ENCODE peak calls at places on chromosomes 11 and 22, in eight cellular contexts. One of them, this sample, is unnamed.

GRCh38 chr22:39254789-39255298 is 10.1 kb upstream of the PDGFB start:
- DNase-seq in body of pancreas: no peak
- DNase-seq in mesenteric fat pad: no peak
- DNase-seq in HFF-Myc: no peak
- DNase-seq in NCI-H526 treated with DMSO at 0.1 percent for 48 hours: no peak
- DNase-seq in HT-29: no peak
- DNase-seq in COR-L47: no peak
- DNase-seq in B cell: no peak
- DNase-seq in this sample: no peak

GRCh38 chr11:62933285-62933684 is 12.1 kb upstream of the CHRM1 start:
- DNase-seq in body of pancreas: no peak
- DNase-seq in HFF-Myc: no peak
- DNase-seq in mesenteric fat pad: no peak
- DNase-seq in B cell: no peak
- DNase-seq in COR-L47: no peak
- DNase-seq in HT-29: no peak
- DNase-seq in NCI-H526 treated with DMSO at 0.1 percent for 48 hours: no peak
- DNase-seq in this sample: no peak

GRCh38 chr11:93169950-93170561 is 27.7 kb downstream of the SLC36A4 start:
- DNase-seq in mesenteric fat pad: no peak
- DNase-seq in HT-29: peak
- DNase-seq in COR-L47: peak
- DNase-seq in body of pancreas: no peak
- DNase-seq in HFF-Myc: peak
- DNase-seq in B cell: no peak
- DNase-seq in NCI-H526 treated with DMSO at 0.1 percent for 48 hours: no peak
- DNase-seq in this sample: peak

GRCh38 chr11:19474954-19475811 is 234.4 kb upstream of the E2F8 start:
- DNase-seq in NCI-H526 treated with DMSO at 0.1 percent for 48 hours: peak
- DNase-seq in body of pancreas: no peak
- DNase-seq in HT-29: no peak
- DNase-seq in HFF-Myc: no peak
- DNase-seq in mesenteric fat pad: no peak
- DNase-seq in B cell: no peak
- DNase-seq in COR-L47: peak
- DNase-seq in this sample: no peak

GRCh38 chr11:119875841-119876600 is 147.0 kb upstream of the NECTIN1 start:
- DNase-seq in HFF-Myc: no peak
- DNase-seq in body of pancreas: no peak
- DNase-seq in NCI-H526 treated with DMSO at 0.1 percent for 48 hours: no peak
- DNase-seq in HT-29: no peak
- DNase-seq in mesenteric fat pad: no peak
- DNase-seq in B cell: no peak
- DNase-seq in COR-L47: no peak
- DNase-seq in this sample: no peak

GRCh38 chr11:129315781-129316579 is 59.7 kb upstream of the BARX2 start:
- DNase-seq in B cell: no peak
- DNase-seq in body of pancreas: peak
- DNase-seq in NCI-H526 treated with DMSO at 0.1 percent for 48 hours: peak
- DNase-seq in HT-29: peak
- DNase-seq in HFF-Myc: no peak
- DNase-seq in COR-L47: peak
- DNase-seq in mesenteric fat pad: no peak
- DNase-seq in this sample: no peak

GRCh38 chr11:69373251-69373635 is 79.3 kb downstream of the MYEOV start:
- DNase-seq in HFF-Myc: no peak
- DNase-seq in mesenteric fat pad: peak
- DNase-seq in COR-L47: no peak
- DNase-seq in HT-29: no peak
- DNase-seq in body of pancreas: no peak
- DNase-seq in B cell: no peak
- DNase-seq in NCI-H526 treated with DMSO at 0.1 percent for 48 hours: no peak
- DNase-seq in this sample: no peak

GRCh38 chr22:27603823-27604190 is 197.7 kb downstream of the MN1 start:
- DNase-seq in body of pancreas: peak
- DNase-seq in COR-L47: no peak
- DNase-seq in mesenteric fat pad: no peak
- DNase-seq in HFF-Myc: no peak
- DNase-seq in B cell: no peak
- DNase-seq in NCI-H526 treated with DMSO at 0.1 percent for 48 hours: no peak
- DNase-seq in HT-29: no peak
- DNase-seq in this sample: no peak

GRCh38 chr11:27514558-27514957 is 8.0 kb upstream of the LIN7C start:
- DNase-seq in B cell: no peak
- DNase-seq in COR-L47: no peak
- DNase-seq in body of pancreas: no peak
- DNase-seq in HFF-Myc: no peak
- DNase-seq in HT-29: no peak
- DNase-seq in mesenteric fat pad: no peak
- DNase-seq in NCI-H526 treated with DMSO at 0.1 percent for 48 hours: no peak
- DNase-seq in this sample: no peak

GRCh38 chr11:66291303-66291705 is 390 bp upstream of the TMEM151A start:
- DNase-seq in NCI-H526 treated with DMSO at 0.1 percent for 48 hours: no peak
- DNase-seq in mesenteric fat pad: no peak
- DNase-seq in body of pancreas: no peak
- DNase-seq in B cell: no peak
- DNase-seq in HT-29: no peak
- DNase-seq in COR-L47: no peak
- DNase-seq in HFF-Myc: no peak
- DNase-seq in this sample: no peak

GRCh38 chr11:32379714-32380113 is 55.6 kb downstream of the WT1 start:
- DNase-seq in HFF-Myc: no peak
- DNase-seq in NCI-H526 treated with DMSO at 0.1 percent for 48 hours: no peak
- DNase-seq in COR-L47: no peak
- DNase-seq in mesenteric fat pad: no peak
- DNase-seq in HT-29: no peak
- DNase-seq in B cell: no peak
- DNase-seq in body of pancreas: no peak
- DNase-seq in this sample: no peak

GRCh38 chr11:75650167-75650723 is 18.6 kb downstream of the MAP6 start:
- DNase-seq in HFF-Myc: no peak
- DNase-seq in HT-29: no peak
- DNase-seq in body of pancreas: no peak
- DNase-seq in NCI-H526 treated with DMSO at 0.1 percent for 48 hours: no peak
- DNase-seq in B cell: no peak
- DNase-seq in mesenteric fat pad: no peak
- DNase-seq in COR-L47: no peak
- DNase-seq in this sample: no peak

GRCh38 chr11:84524422-84525051 is 1102.6 kb downstream of the DLG2 start:
- DNase-seq in NCI-H526 treated with DMSO at 0.1 percent for 48 hours: peak
- DNase-seq in COR-L47: no peak
- DNase-seq in mesenteric fat pad: no peak
- DNase-seq in HFF-Myc: no peak
- DNase-seq in HT-29: peak
- DNase-seq in body of pancreas: no peak
- DNase-seq in B cell: peak
- DNase-seq in this sample: no peak

GRCh38 chr11:130513132-130513531 is 64.7 kb downstream of the ADAMTS15 start:
- DNase-seq in B cell: no peak
- DNase-seq in HT-29: no peak
- DNase-seq in HFF-Myc: no peak
- DNase-seq in COR-L47: no peak
- DNase-seq in body of pancreas: no peak
- DNase-seq in mesenteric fat pad: no peak
- DNase-seq in NCI-H526 treated with DMSO at 0.1 percent for 48 hours: no peak
- DNase-seq in this sample: peak

GRCh38 chr11:14645985-14646900 is 2.6 kb downstream of the PDE3B start:
- DNase-seq in mesenteric fat pad: no peak
- DNase-seq in HFF-Myc: no peak
- DNase-seq in B cell: no peak
- DNase-seq in body of pancreas: no peak
- DNase-seq in HT-29: peak
- DNase-seq in NCI-H526 treated with DMSO at 0.1 percent for 48 hours: no peak
- DNase-seq in COR-L47: no peak
- DNase-seq in this sample: no peak

GRCh38 chr11:128888034-128888985 is 2.8 kb upstream of the KCNJ5 start:
- DNase-seq in COR-L47: no peak
- DNase-seq in body of pancreas: peak
- DNase-seq in HT-29: no peak
- DNase-seq in NCI-H526 treated with DMSO at 0.1 percent for 48 hours: peak
- DNase-seq in HFF-Myc: no peak
- DNase-seq in B cell: no peak
- DNase-seq in mesenteric fat pad: peak
- DNase-seq in this sample: no peak

GRCh38 chr11:66032962-66033735 is 6.9 kb upstream of the CATSPER1 start:
- DNase-seq in mesenteric fat pad: no peak
- DNase-seq in B cell: no peak
- DNase-seq in HT-29: no peak
- DNase-seq in COR-L47: no peak
- DNase-seq in NCI-H526 treated with DMSO at 0.1 percent for 48 hours: no peak
- DNase-seq in body of pancreas: no peak
- DNase-seq in HFF-Myc: no peak
- DNase-seq in this sample: no peak

GRCh38 chr11:17250561-17251350 is 25.8 kb upstream of the NUCB2 start:
- DNase-seq in NCI-H526 treated with DMSO at 0.1 percent for 48 hours: no peak
- DNase-seq in B cell: no peak
- DNase-seq in HT-29: no peak
- DNase-seq in body of pancreas: no peak
- DNase-seq in HFF-Myc: no peak
- DNase-seq in mesenteric fat pad: no peak
- DNase-seq in COR-L47: no peak
- DNase-seq in this sample: no peak

GRCh38 chr11:70203749-70204465 is 811 bp downstream of the FADD start:
- DNase-seq in NCI-H526 treated with DMSO at 0.1 percent for 48 hours: no peak
- DNase-seq in B cell: peak
- DNase-seq in HT-29: peak
- DNase-seq in COR-L47: peak
- DNase-seq in body of pancreas: peak
- DNase-seq in mesenteric fat pad: no peak
- DNase-seq in HFF-Myc: peak
- DNase-seq in this sample: peak

GRCh38 chr22:47154621-47155081 is 392.2 kb downstream of the TBC1D22A start:
- DNase-seq in HFF-Myc: no peak
- DNase-seq in NCI-H526 treated with DMSO at 0.1 percent for 48 hours: no peak
- DNase-seq in body of pancreas: peak
- DNase-seq in mesenteric fat pad: no peak
- DNase-seq in COR-L47: no peak
- DNase-seq in HT-29: no peak
- DNase-seq in B cell: no peak
- DNase-seq in this sample: no peak

GRCh38 chr11:111735262-111736116 is 30.7 kb downstream of the PPP2R1B start:
- DNase-seq in HT-29: peak
- DNase-seq in NCI-H526 treated with DMSO at 0.1 percent for 48 hours: peak
- DNase-seq in HFF-Myc: peak
- DNase-seq in COR-L47: peak
- DNase-seq in mesenteric fat pad: peak
- DNase-seq in body of pancreas: peak
- DNase-seq in B cell: no peak
- DNase-seq in this sample: peak

GRCh38 chr11:68896171-68896959 is 7.3 kb downstream of the MRPL21 start:
- DNase-seq in NCI-H526 treated with DMSO at 0.1 percent for 48 hours: no peak
- DNase-seq in mesenteric fat pad: peak
- DNase-seq in HT-29: no peak
- DNase-seq in HFF-Myc: no peak
- DNase-seq in B cell: no peak
- DNase-seq in body of pancreas: no peak
- DNase-seq in COR-L47: no peak
- DNase-seq in this sample: no peak

This sample was measured in DMS79 treated with DMSO at 0.1 percent for 48 hours.